ENCODE peak calls at places on chromosomes 5 and 9, in four cellular contexts. Q is AG04450, V is GM12865, S is bronchial epithelial cell. N is an unnamed sample.

GRCh38 chr9:91951944-91952520 is 2.0 kb upstream of the ROR2 start:
- DNase-seq in Q (no peak), V (no peak), S (no peak), N (no peak)

GRCh38 chr5:138955013-138955660 is 80.0 kb upstream of the LRRTM2 start:
- DNase-seq in Q (no peak), V (no peak), S (no peak), N (peak)

GRCh38 chr9:135783540-135784245 is 81.7 kb downstream of the KCNT1 start:
- DNase-seq in Q (no peak), V (no peak), S (no peak), N (no peak)

GRCh38 chr9:77939149-77939668 is 92.4 kb downstream of the GNAQ start:
- DNase-seq in Q (no peak), V (no peak), S (no peak), N (no peak)

GRCh38 chr5:149005077-149005892 is 57.6 kb downstream of the SH3TC2 start:
- DNase-seq in Q (no peak), V (no peak), S (peak), N (no peak)

GRCh38 chr9:121700165-121700830 is 48.9 kb downstream of the DAB2IP start:
- DNase-seq in Q (no peak), V (peak), S (peak), N (no peak)

GRCh38 chr9:14993061-14993800 is 83.0 kb upstream of the FREM1 start:
- DNase-seq in Q (no peak), V (peak), S (peak), N (peak)

GRCh38 chr5:127878174-127878750 is 175.1 kb downstream of the CCDC192 start:
- DNase-seq in Q (no peak), V (peak), S (peak), N (no peak)

GRCh38 chr5:27396998-27397397 is 358.6 kb upstream of the CDH9 start:
- DNase-seq in Q (no peak), V (no peak), S (no peak), N (no peak)

GRCh38 chr5:163565931-163566608 is 60.7 kb downstream of the MAT2B start:
- DNase-seq in Q (no peak), V (peak), S (peak), N (no peak)

GRCh38 chr5:14062178-14062577 is 81.0 kb upstream of the TRIO start:
- DNase-seq in Q (no peak), V (no peak), S (no peak), N (no peak)

GRCh38 chr9:72509053-72509452 is 12.4 kb upstream of the TMC1 start:
- DNase-seq in Q (no peak), V (no peak), S (peak), N (no peak)

GRCh38 chr9:134363450-134363849 is 37.2 kb downstream of the RXRA start:
- DNase-seq in Q (no peak), V (no peak), S (no peak), N (no peak)

GRCh38 chr5:74685979-74686631 is 1.1 kb downstream of the HEXB start:
- DNase-seq in Q (no peak), V (peak), S (no peak), N (no peak)

GRCh38 chr9:126326228-126327015 is at the start of gene MVB12B:
- DNase-seq in Q (no peak), V (peak), S (no peak), N (no peak)

GRCh38 chr9:82334286-82334685 is 345.7 kb downstream of the SPATA31D1 start:
- DNase-seq in Q (no peak), V (no peak), S (peak), N (peak)

GRCh38 chr5:44993286-44993685 is 184.5 kb downstream of the MRPS30 start:
- DNase-seq in Q (no peak), V (no peak), S (no peak), N (no peak)

GRCh38 chr5:136066705-136067271 is 38.0 kb downstream of the TGFBI start:
- DNase-seq in Q (peak), V (no peak), S (peak), N (peak)

GRCh38 chr9:114824130-114824529 is 18.3 kb upstream of the TNFSF15 start:
- DNase-seq in Q (peak), V (no peak), S (no peak), N (no peak)

GRCh38 chr5:38396766-38397165 is 138.4 kb downstream of the EGFLAM start:
- DNase-seq in Q (no peak), V (no peak), S (no peak), N (no peak)

DNA sequence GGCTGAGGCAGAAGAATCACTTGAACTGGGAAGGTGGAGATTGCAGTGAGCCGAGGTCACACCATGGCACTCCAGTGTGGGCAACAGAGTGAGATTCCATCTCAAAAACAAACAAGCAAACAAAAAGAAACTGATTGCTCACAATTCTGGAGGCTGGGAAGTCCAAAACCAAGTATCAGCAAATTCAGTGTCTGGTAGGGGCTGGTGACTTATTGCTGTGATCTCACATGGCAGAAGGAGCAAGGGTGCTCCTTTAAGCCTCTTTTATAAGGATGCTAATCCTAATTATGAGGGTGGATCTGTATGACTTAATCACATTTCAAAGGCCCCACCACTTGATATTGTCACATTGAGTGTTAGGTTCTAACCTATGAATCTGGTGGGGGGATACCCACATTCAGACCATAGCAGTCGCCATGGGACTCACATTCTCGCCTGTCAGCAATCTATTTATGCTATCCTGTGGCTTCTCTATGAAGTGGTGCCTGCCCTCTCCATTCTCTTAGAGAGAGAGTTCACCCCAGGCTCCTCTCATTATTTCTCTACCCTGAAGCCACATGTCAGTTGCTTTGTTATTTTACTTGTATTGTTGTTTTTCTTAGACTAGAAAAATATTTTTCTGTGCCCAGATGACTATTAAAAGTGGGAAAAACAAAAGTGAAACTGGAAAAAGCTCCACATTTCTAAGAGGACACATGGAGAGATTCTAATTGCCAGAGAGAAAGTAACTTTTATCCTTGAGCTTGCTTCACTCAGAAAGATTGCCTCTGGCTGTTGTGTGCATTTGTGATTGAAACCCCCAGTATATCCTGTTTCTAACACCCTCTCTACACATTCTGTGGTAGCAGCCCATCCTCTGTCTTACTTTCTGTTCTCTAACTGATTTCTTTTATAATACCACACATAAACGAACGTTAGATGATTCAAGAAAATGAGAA is 18.8 kb upstream of the PRLR start:
- DNase-seq in Q (no peak), V (peak), S (no peak), N (no peak)
- H3K4me3 ChIP-seq in Q (no peak), V (no peak), S (no peak), N (peak)

GRCh38 chr5:154610321-154611154 is 132.5 kb upstream of the HAND1 start:
- DNase-seq in Q (peak), V (peak), S (peak), N (peak)

GRCh38 chr5:154608531-154609011 is 130.5 kb upstream of the HAND1 start:
- DNase-seq in Q (no peak), V (no peak), S (no peak), N (no peak)

GRCh38 chr5:154614125-154614524 is 136.1 kb upstream of the HAND1 start:
- DNase-seq in Q (no peak), V (no peak), S (no peak), N (no peak)

GRCh38 chr5:154612666-154613065 is 134.6 kb upstream of the HAND1 start:
- DNase-seq in Q (no peak), V (no peak), S (peak), N (no peak)

DNA sequence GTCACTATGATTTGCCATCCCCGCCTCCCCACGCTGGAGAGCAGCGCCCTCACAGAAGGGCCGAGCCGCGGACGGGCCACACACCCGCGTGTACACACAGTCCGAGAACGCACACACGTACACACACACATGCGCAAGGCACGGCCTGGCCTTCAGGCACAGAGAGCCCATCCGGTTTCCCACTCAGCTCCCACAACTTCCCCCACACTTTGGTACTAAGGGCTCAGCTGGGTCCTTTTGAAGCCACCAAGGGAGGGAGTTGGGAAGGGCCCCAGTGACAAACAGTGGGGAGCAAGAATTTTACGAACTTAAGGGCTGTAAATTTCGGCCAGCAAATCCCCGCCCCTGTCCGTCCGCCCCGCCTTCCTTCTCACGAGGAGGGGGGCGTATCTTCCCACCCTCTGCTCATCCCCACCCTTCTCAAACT is 133.3 kb upstream of the HAND1 start:
- DNase-seq in Q (no peak), V (peak), S (no peak), N (no peak)
- H3K4me3 ChIP-seq in Q (peak), V (peak), S (no peak), N (peak)

GRCh38 chr5:102295534-102296228 is 403 bp downstream of the SLCO4C1 start:
- DNase-seq in Q (no peak), V (no peak), S (no peak), N (no peak)
- H3K4me3 ChIP-seq in Q (no peak), V (peak), S (peak), N (peak)

GRCh38 chr5:174723979-174724483 is 351 bp upstream of the MSX2 start:
- DNase-seq in Q (no peak), V (no peak), S (peak), N (no peak)

GRCh38 chr5:174724484-174725260 is at the start of gene MSX2:
- DNase-seq in Q (peak), V (no peak), S (peak), N (peak)

GRCh38 chr5:174726916-174727793 is 2.8 kb downstream of the MSX2 start:
- DNase-seq in Q (no peak), V (no peak), S (no peak), N (no peak)

GRCh38 chr5:174725991-174726601 is 1.7 kb downstream of the MSX2 start:
- DNase-seq in Q (no peak), V (no peak), S (no peak), N (no peak)

DNA sequence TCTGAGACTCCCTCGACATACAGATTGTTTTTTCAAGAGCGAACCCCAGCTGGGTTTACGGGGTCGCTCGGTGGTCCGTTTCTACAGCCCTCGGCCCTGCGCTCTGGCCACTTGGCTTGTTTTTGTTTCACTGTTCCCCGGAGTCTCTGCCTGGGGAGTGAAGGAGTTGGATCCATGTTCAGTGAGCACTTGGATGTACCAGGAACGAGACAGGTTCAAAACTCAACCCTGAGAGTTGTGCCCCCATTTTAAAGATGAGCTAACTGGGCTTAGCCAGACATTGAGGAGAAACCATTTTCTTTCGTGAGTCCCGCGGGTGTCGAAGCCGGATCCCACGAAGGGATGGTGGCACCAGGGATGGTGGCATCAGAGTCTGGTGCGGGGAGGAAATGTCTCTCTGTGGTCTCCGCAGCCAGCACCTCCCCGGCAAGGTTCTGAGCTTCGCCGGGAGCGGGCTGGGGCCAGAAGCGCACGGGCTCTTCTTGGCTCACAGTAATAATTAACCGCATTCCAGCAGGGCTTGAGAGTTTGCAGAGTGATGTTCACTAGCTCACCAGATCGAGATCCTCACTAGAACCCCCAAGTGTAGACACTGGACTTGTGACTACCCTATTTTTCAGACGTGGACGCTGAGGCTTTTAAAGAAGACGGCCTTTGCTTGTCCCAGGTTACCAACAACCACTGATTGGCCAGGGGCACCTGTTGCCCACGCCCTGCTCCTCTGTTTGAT is 1.0 kb downstream of the MSX2 start:
- DNase-seq in Q (no peak), V (no peak), S (no peak), N (no peak)
- H3K4me3 ChIP-seq in Q (peak), V (no peak), S (peak), N (peak)

GRCh38 chr5:52804978-52805377 is 17.3 kb downstream of the ITGA1 start:
- DNase-seq in Q (no peak), V (no peak), S (no peak), N (no peak)
- H3K4me3 ChIP-seq in Q (no peak), V (no peak), S (no peak), N (no peak)

GRCh38 chr9:104091708-104092107 is 2.4 kb upstream of the SMC2 start:
- DNase-seq in Q (peak), V (no peak), S (no peak), N (no peak)
- H3K4me3 ChIP-seq in Q (no peak), V (no peak), S (no peak), N (no peak)

DNA sequence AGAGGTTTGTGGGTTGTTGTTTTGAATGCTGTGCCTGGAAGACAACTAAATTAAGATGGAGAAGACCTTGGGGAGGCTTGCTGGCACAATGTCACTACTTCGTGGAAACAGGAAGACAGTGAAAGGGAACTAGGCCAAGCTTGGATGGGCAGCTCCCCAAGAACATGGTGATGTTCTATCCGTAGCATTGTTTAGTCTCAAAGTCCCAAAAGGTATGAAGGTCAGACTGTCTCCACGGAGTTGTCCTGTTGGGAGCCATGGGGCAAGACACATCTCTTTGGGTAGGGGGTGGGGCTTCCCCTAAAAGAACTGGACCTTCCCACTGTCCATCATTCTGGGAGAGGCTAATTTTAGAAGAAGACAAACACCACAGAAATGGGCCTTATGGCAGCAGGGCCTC is 140.5 kb downstream of the ENTREP1 start:
- DNase-seq in Q (no peak), V (no peak), S (no peak), N (peak)
- H3K4me3 ChIP-seq in Q (no peak), V (no peak), S (no peak), N (no peak)

DNA sequence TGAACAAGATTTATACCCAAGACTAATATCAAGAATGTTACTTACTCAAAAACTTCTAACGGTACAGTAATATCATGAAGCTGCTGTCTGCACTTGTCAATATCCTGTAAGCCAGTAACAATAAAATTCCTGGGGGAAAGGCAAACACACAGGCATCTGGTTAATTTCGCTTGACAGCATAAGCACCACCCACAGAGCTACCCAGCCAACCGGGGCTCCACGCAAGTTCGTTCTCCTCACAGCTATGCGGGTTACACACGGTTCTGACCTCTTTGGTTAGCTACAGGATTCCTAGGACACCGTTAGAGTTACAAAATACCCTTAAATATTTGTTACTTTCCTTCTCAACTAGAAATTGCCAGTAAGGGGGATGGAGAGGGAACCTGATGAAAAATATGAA is 1.2 kb downstream of the MED10 start:
- DNase-seq in Q (no peak), V (peak), S (no peak), N (no peak)
- H3K4me3 ChIP-seq in Q (peak), V (peak), S (peak), N (peak)

GRCh38 chr5:88502179-88503064 is 233.8 kb upstream of the TMEM161B start:
- DNase-seq in Q (no peak), V (peak), S (no peak), N (no peak)
- H3K4me3 ChIP-seq in Q (peak), V (peak), S (no peak), N (peak)